ENCODE peak calls at places on chromosomes 1 and 21, in six cellular contexts. X, I, U, V, R and D are unnamed samples.

GRCh38 chr1:78586572-78586971 is 33.7 kb upstream of the IFI44L start:
- DNase-seq in X (peak; percentile 54), I (no peak), U (peak; percentile 14), V (no peak), R (no peak), D (peak; percentile 4)

GRCh38 chr1:44810101-44810761 is 1.9 kb downstream of the BTBD19 start:
- DNase-seq in X (no peak), I (peak; percentile 40), U (no peak), V (peak; percentile 80), R (peak; percentile 81), D (no peak)

GRCh38 chr1:55065649-55066048 is 26.3 kb downstream of the PCSK9 start:
- DNase-seq in X (no peak), I (no peak), U (no peak), V (no peak), R (no peak), D (no peak)

GRCh38 chr21:35256468-35256988 is 207.4 kb upstream of the RUNX1 start:
- DNase-seq in X (peak; percentile 100), I (no peak), U (peak; percentile 99), V (peak; percentile 68), R (peak; percentile 95), D (peak; percentile 96)

GRCh38 chr1:109787211-109787844 is 23.6 kb upstream of the EPS8L3 start:
- DNase-seq in X (peak; percentile 50), I (no peak), U (no peak), V (peak; percentile 12), R (no peak), D (no peak)

GRCh38 chr1:1091344-1092148 is 17.4 kb upstream of the RNF223 start:
- DNase-seq in X (no peak), I (no peak), U (no peak), V (peak; percentile 17), R (no peak), D (no peak)

GRCh38 chr1:59570524-59570923 is 244.2 kb upstream of the HOOK1 start:
- DNase-seq in X (peak; percentile 43), I (peak; percentile 18), U (peak; percentile 49), V (no peak), R (no peak), D (peak; percentile 5)

GRCh38 chr21:34088752-34089151 is 15.4 kb downstream of the MRPS6 start:
- DNase-seq in X (no peak), I (no peak), U (no peak), V (no peak), R (no peak), D (no peak)

GRCh38 chr1:116448785-116449385 is 75.8 kb downstream of the ATP1A1 start:
- DNase-seq in X (peak; percentile 9), I (no peak), U (peak; percentile 45), V (no peak), R (no peak), D (no peak)

GRCh38 chr1:59978026-59978425 is 51.5 kb upstream of the CYP2J2 start:
- DNase-seq in X (no peak), I (no peak), U (no peak), V (no peak), R (no peak), D (no peak)

GRCh38 chr1:94324168-94324544 is 86.8 kb upstream of the ARHGAP29 start:
- DNase-seq in X (peak; percentile 30), I (no peak), U (no peak), V (no peak), R (no peak), D (no peak)

GRCh38 chr1:161915051-161915503 is 108.6 kb downstream of the OLFML2B start:
- DNase-seq in X (peak; percentile 11), I (no peak), U (no peak), V (no peak), R (no peak), D (no peak)

GRCh38 chr1:155193275-155193990 is 14.3 kb downstream of the THBS3 start:
- DNase-seq in X (peak; percentile 81), I (peak; percentile 73), U (peak; percentile 91), V (peak; percentile 87), R (peak; percentile 93), D (peak; percentile 74)

GRCh38 chr1:156677616-156678596 is 699 bp upstream of the NES start:
- DNase-seq in X (peak; percentile 89), I (peak; percentile 18), U (peak; percentile 88), V (peak; percentile 58), R (peak; percentile 54), D (peak; percentile 55)

GRCh38 chr1:156675271-156675708 is 1.9 kb downstream of the NES start:
- DNase-seq in X (no peak), I (no peak), U (peak; percentile 49), V (no peak), R (no peak), D (no peak)

GRCh38 chr1:156675715-156676311 is 1.4 kb downstream of the NES start:
- DNase-seq in X (peak; percentile 39), I (no peak), U (no peak), V (no peak), R (no peak), D (no peak)

GRCh38 chr1:156676820-156677615 is at the start of gene NES:
- DNase-seq in X (peak; percentile 56), I (no peak), U (peak; percentile 69), V (peak; percentile 58), R (no peak), D (no peak)

GRCh38 chr1:156676450-156676819 is 772 bp downstream of the NES start:
- DNase-seq in X (no peak), I (no peak), U (no peak), V (no peak), R (no peak), D (no peak)
- H3K4me3 ChIP-seq in X (peak overlapping the region; percentile 48), I (no peak overlapping the region), U (peak overlapping the region; percentile 50), V (peak overlapping the region; percentile 57), R (peak overlapping the region; percentile 46), D (peak overlapping the region; percentile 30)

GRCh38 chr21:45954921-45955320 is 26.6 kb upstream of the COL6A1 start:
- DNase-seq in X (no peak), I (no peak), U (no peak), V (no peak), R (no peak), D (no peak)

GRCh38 chr21:45952974-45953373 is 28.6 kb upstream of the COL6A1 start:
- DNase-seq in X (no peak), I (no peak), U (no peak), V (no peak), R (no peak), D (no peak)

GRCh38 chr21:45951676-45952075 is 29.9 kb upstream of the COL6A1 start:
- DNase-seq in X (no peak), I (no peak), U (no peak), V (no peak), R (no peak), D (no peak)

GRCh38 chr21:45957551-45957950 is 24.0 kb upstream of the COL6A1 start:
- DNase-seq in X (no peak), I (no peak), U (no peak), V (peak; percentile 19), R (no peak), D (no peak)

DNA sequence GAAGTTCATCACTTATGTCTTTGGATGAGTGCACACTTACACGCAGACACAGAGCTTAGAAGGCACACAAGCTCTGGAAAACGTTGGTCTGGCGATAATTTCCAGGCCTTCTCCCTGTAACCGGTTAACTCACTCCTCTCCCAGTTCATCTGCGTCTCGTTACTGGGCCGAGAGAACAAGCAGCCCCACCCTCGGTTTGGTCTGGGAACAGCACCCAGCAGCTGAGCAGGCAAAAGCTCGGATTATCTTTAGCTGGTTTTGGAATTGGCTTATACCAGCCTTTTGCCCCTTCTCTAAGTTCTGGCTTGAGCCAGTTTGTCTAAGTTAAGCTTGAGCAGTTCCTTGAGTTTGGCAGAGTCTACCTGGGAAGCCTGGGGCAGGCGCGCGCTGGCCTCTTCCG is 27.3 kb upstream of the COL6A1 start:
- DNase-seq in X (no peak), I (no peak), U (peak; percentile 53), V (no peak), R (no peak), D (no peak)
- TF ChIP-seq CTCF in X (peak; percentile 15), I (no peak), U (peak; percentile 42), V (peak; percentile 38), R (no peak), D (no peak)

GRCh38 chr1:239708622-239709021 is 322.3 kb downstream of the CHRM3 start:
- DNase-seq in X (no peak), I (no peak), U (no peak), V (no peak), R (no peak), D (no peak)
- H3K4me3 ChIP-seq in X (no peak overlapping the region), I (no peak overlapping the region), U (no peak overlapping the region), V (no peak overlapping the region), R (no peak overlapping the region), D (no peak overlapping the region)

GRCh38 chr1:34113887-34114286 is 51.1 kb downstream of the CSMD2 start:
- DNase-seq in X (no peak), I (no peak), U (peak; percentile 1), V (no peak), R (no peak), D (peak; percentile 3)
- TF ChIP-seq CTCF in X (no peak), I (no peak), U (peak; percentile 11), V (no peak), R (no peak), D (peak; percentile 49)